ENCODE peak calls at places on chromosomes 5 and 9, in eight cellular contexts. F, L, W, K, O, X, Y and J are unnamed samples.

GRCh38 chr5:124790895-124791732 is 44.7 kb upstream of the ZNF608 start:
- DNase-seq in Y (no peak), K (no peak), O (no peak), W (no peak), X (no peak), L (no peak), F (no peak), J (no peak)

GRCh38 chr9:87547665-87548064 is 50.0 kb downstream of the DAPK1 start:
- DNase-seq in F (no peak), O (no peak), K (no peak), Y (peak; percentile 19), W (no peak), L (no peak), X (no peak), J (no peak)

GRCh38 chr5:72937517-72938061 is 18.3 kb upstream of the FCHO2 start:
- DNase-seq in K (no peak), L (no peak), Y (peak; percentile 61), F (no peak), W (no peak), X (no peak), O (no peak), J (no peak)

GRCh38 chr9:97046228-97046627 is 7.3 kb upstream of the CTSV start:
- DNase-seq in L (peak; percentile 69), Y (no peak), F (no peak), X (no peak), O (no peak), K (peak; percentile 18), W (peak; percentile 83), J (peak; percentile 86)

GRCh38 chr5:78008356-78008967 is 232.3 kb upstream of the TBCA start:
- DNase-seq in L (no peak), O (no peak), Y (peak; percentile 64), K (peak; percentile 67), W (peak; percentile 21), X (no peak), F (peak; percentile 7), J (no peak)

GRCh38 chr5:135395451-135395850 is 3.6 kb downstream of the MACROH2A1 start:
- DNase-seq in L (no peak), Y (no peak), K (no peak), F (no peak), O (no peak), W (no peak), X (no peak), J (no peak)

GRCh38 chr5:43422143-43422542 is 10.0 kb upstream of the CCL28 start:
- DNase-seq in K (peak; percentile 26), O (no peak), Y (peak; percentile 21), X (no peak), W (no peak), F (no peak), L (no peak), J (no peak)

GRCh38 chr5:136011427-136012001 is 17.3 kb upstream of the TGFBI start:
- DNase-seq in L (no peak), W (peak; percentile 16), F (no peak), Y (peak; percentile 92), K (no peak), X (no peak), O (no peak), J (no peak)

GRCh38 chr5:103743455-103743854 is 180.9 kb upstream of the NUDT12 start:
- DNase-seq in K (no peak), L (no peak), W (no peak), Y (no peak), O (no peak), F (no peak), X (no peak), J (no peak)

GRCh38 chr5:181027452-181028031 is 12.5 kb upstream of the BTNL9 start:
- DNase-seq in L (no peak), W (no peak), F (no peak), Y (no peak), O (no peak), X (no peak), K (no peak), J (no peak)

GRCh38 chr5:140371356-140372151 is 11.6 kb downstream of the SLC4A9 start:
- DNase-seq in L (no peak), W (no peak), O (no peak), Y (no peak), K (no peak), X (no peak), F (no peak), J (no peak)

GRCh38 chr5:59038169-59039002 is 455.5 kb downstream of the RAB3C start:
- DNase-seq in Y (peak; percentile 5), W (no peak), K (no peak), X (peak; percentile 79), F (no peak), O (no peak), L (no peak), J (no peak)

GRCh38 chr9:97529363-97530076 is 28.1 kb downstream of the TMOD1 start:
- DNase-seq in K (no peak), Y (peak; percentile 48), O (no peak), L (no peak), F (no peak), X (no peak), W (no peak), J (no peak)

GRCh38 chr5:37520811-37521210 is 141.7 kb downstream of the WDR70 start:
- DNase-seq in K (no peak), W (no peak), F (no peak), X (no peak), O (no peak), Y (no peak), L (no peak), J (no peak)

GRCh38 chr5:75185763-75186162 is 50.9 kb downstream of the ANKRD31 start:
- DNase-seq in X (no peak), W (no peak), K (no peak), F (no peak), L (no peak), Y (no peak), O (no peak), J (no peak)

GRCh38 chr5:137737349-137738256 is 1.7 kb upstream of the KLHL3 start:
- DNase-seq in L (no peak), X (no peak), K (no peak), Y (peak; percentile 94), F (peak; percentile 68), W (no peak), O (peak; percentile 50), J (no peak)